ENCODE peak calls at places on chromosome 3, in nine cellular contexts. H is GM23248; N is LHCN-M2; D is activated T-cell treated with anti-CD3 and anti-CD28 coated beads for 1 hour; Q is SW480; B is nephron progenitor cell; O is neural progenitor cell; V is AG08395; I is activated naive CD4-positive, alpha-beta T cell. T is an unnamed sample.

GRCh38 chr3:65545429-65545828 is 493.3 kb downstream of the MAGI1 start:
- DNase-seq in H (peak; percentile 51), N (peak; percentile 14), D (no peak), Q (no peak), B (no peak), O (no peak), V (peak; percentile 43), I (no peak), T (no peak)

GRCh38 chr3:69774029-69774428 is 34.8 kb downstream of the MITF start:
- DNase-seq in H (no peak), N (no peak), D (no peak), Q (no peak), B (no peak), O (no peak), V (no peak), I (no peak), T (no peak)

GRCh38 chr3:78870484-78870883 is 897.3 kb downstream of the ROBO1 start:
- DNase-seq in H (no peak), N (no peak), D (no peak), Q (no peak), B (no peak), O (no peak), V (no peak), I (no peak), T (no peak)

GRCh38 chr3:171970301-171970788 is 69.0 kb upstream of the FNDC3B start:
- DNase-seq in H (peak; percentile 69), N (no peak), D (no peak), Q (no peak), B (no peak), O (no peak), V (no peak), I (no peak), T (no peak)

GRCh38 chr3:126126292-126126691 is 42.4 kb upstream of the SLC41A3 start:
- DNase-seq in H (no peak), N (no peak), D (no peak), Q (no peak), B (no peak), O (no peak), V (no peak), I (no peak), T (no peak)

GRCh38 chr3:535566-536416 is 339.2 kb downstream of the CHL1 start:
- DNase-seq in H (peak; percentile 70), N (peak; percentile 0), D (no peak), Q (no peak), B (peak; percentile 24), O (peak; percentile 51), V (no peak), I (no peak), T (no peak)

GRCh38 chr3:14540209-14540575 is at the start of gene GRIP2:
- DNase-seq in H (no peak), N (no peak), D (no peak), Q (no peak), B (no peak), O (no peak), V (no peak), I (no peak), T (no peak)

GRCh38 chr3:165522371-165522770 is 314.9 kb downstream of the BCHE start:
- DNase-seq in H (no peak), N (no peak), D (no peak), Q (no peak), B (no peak), O (peak; percentile 22), V (no peak), I (no peak), T (no peak)

GRCh38 chr3:52118156-52118875 is 35.9 kb downstream of the POC1A start:
- DNase-seq in H (no peak), N (no peak), D (no peak), Q (no peak), B (no peak), O (no peak), V (no peak), I (no peak), T (no peak)

T was measured in NCI-H1930.